ENCODE peak calls at places on chromosomes 5 and 9, in four cellular contexts. One of them, this sample, is unnamed.
A peak's percentile ranks its signal among the peaks of the same experiment; 100 is the strongest.

GRCh38 chr5:69129413-69129812 is 35.6 kb downstream of the SLC30A5 start:
- DNase-seq in HCT116: no peak
- DNase-seq in HepG2: no peak
- DNase-seq in K562: no peak
- DNase-seq in this sample: no peak

GRCh38 chr9:113219972-113220371 is 1.1 kb downstream of the FKBP15 start:
- DNase-seq in HepG2: no peak
- DNase-seq in K562: peak; percentile 21
- DNase-seq in HCT116: no peak
- DNase-seq in this sample: no peak

GRCh38 chr9:70553718-70554673 is 139.5 kb upstream of the KLF9 start:
- DNase-seq in HepG2: no peak
- DNase-seq in K562: no peak
- DNase-seq in HCT116: no peak
- DNase-seq in this sample: peak; percentile 39

GRCh38 chr9:16363073-16363781 is 507.2 kb downstream of the BNC2 start:
- DNase-seq in HepG2: no peak
- DNase-seq in K562: no peak
- DNase-seq in HCT116: no peak
- DNase-seq in this sample: no peak

GRCh38 chr5:124628721-124629596 is 117.5 kb downstream of the ZNF608 start:
- DNase-seq in HCT116: peak; percentile 89
- DNase-seq in HepG2: peak; percentile 84
- DNase-seq in K562: peak; percentile 94
- DNase-seq in this sample: peak; percentile 39

GRCh38 chr5:151487544-151487943 is 40.1 kb downstream of the SLC36A1 start:
- DNase-seq in K562: no peak
- DNase-seq in HCT116: no peak
- DNase-seq in HepG2: no peak
- DNase-seq in this sample: no peak

GRCh38 chr5:148979104-148979723 is 83.6 kb downstream of the SH3TC2 start:
- DNase-seq in HCT116: no peak
- DNase-seq in HepG2: no peak
- DNase-seq in K562: no peak
- DNase-seq in this sample: no peak

GRCh38 chr5:151829370-151829769 is 57.6 kb downstream of the G3BP1 start:
- DNase-seq in K562: no peak
- DNase-seq in HCT116: no peak
- DNase-seq in HepG2: no peak
- DNase-seq in this sample: no peak

GRCh38 chr9:72978724-72979123 is 25.9 kb upstream of the ALDH1A1 start:
- DNase-seq in K562: no peak
- DNase-seq in HepG2: no peak
- DNase-seq in HCT116: no peak
- DNase-seq in this sample: no peak

GRCh38 chr5:31410089-31410488 is 121.8 kb downstream of the DROSHA start:
- DNase-seq in HepG2: no peak
- DNase-seq in K562: no peak
- DNase-seq in HCT116: no peak
- DNase-seq in this sample: no peak

GRCh38 chr9:103804077-103804735 is 289.9 kb upstream of the SMC2 start:
- DNase-seq in K562: no peak
- DNase-seq in HCT116: no peak
- DNase-seq in HepG2: no peak
- DNase-seq in this sample: no peak

DNA sequence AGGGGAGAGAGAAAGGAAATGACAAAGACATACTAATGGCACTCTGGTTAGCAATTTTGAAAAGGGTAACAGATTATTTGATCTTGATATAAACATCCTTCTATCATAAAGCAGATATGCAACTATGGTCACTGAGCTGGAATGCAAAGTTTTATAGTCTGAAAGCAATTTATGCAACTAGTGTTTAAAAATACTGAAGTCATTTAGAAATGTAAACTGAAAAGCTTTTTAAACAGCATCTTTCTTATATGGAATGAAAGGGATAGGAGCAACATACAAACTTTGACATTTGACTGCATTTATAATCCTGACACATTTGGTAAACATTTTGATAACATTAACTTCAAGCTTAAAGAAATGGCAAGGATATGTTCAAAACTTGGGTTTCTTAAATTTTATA is 28.7 kb upstream of the ADAMTS19 start:
- DNase-seq in HCT116: no peak
- DNase-seq in HepG2: no peak
- DNase-seq in K562: no peak
- DNase-seq in this sample: no peak
- TF ChIP-seq POLR2AphosphoS5 in HCT116: no peak
- TF ChIP-seq POLR2AphosphoS5 in HepG2: no peak
- TF ChIP-seq POLR2AphosphoS5 in K562: no peak
- TF ChIP-seq POLR2AphosphoS5 in this sample: no peak

DNA sequence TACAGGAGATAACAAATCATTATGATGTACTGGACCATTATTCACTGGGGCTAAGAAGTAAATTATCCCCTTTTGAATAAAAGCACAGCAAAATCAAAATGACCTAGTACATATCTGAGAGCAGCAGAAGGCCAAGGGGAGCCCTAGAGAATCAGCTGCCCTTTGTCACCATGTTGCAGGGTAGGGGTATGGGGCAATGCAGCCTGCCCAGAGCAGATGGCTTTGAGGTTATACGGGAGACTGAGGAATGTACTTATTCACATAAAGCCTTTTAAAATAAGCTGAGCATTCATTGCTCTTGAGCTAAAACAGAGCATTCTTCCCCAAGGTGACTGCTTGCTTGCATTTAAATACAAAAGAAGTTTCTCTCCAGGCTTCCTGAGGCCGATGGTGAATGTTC is 2.6 kb upstream of the TNFAIP8 start:
- DNase-seq in K562: no peak
- DNase-seq in HepG2: no peak
- DNase-seq in HCT116: no peak
- DNase-seq in this sample: no peak
- H3K27ac ChIP-seq in K562: no peak overlapping the region
- H3K27ac ChIP-seq in HepG2: no peak overlapping the region
- H3K27ac ChIP-seq in HCT116: no peak overlapping the region
- H3K27ac ChIP-seq in this sample: no peak overlapping the region

DNA sequence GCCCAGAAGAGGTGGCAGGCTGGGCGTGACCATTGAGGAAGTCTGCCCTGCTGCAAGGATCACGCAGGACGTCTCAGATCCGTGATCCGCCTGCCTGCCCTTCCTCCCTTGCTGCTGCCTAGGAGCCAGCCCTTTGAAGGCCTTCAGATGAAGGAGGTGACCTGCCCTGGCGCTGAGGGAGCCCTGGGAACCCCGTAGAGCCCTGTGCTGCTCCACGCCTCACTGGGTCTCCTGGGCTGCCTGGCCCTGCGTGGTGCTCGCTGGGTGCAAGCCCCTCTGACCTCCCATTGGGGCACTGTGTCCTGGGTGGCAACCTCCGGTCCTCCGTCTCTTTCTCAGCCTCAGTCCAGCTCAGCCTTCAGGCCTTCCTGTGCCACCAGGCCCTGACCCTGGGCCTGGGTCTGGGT is 295.3 kb upstream of the IRX4 start:
- DNase-seq in K562: no peak
- DNase-seq in HCT116: no peak
- DNase-seq in HepG2: no peak
- DNase-seq in this sample: no peak
- TF ChIP-seq FOSL1 in K562: no peak
- TF ChIP-seq FOSL1 in HCT116: no peak
- TF ChIP-seq FOSL1 in HepG2: no peak
- TF ChIP-seq FOSL1 in this sample: no peak

GRCh38 chr5:42583322-42583721 is 160.1 kb downstream of the GHR start:
- DNase-seq in HepG2: peak; percentile 64
- DNase-seq in K562: peak; percentile 88
- DNase-seq in HCT116: peak; percentile 37
- DNase-seq in this sample: peak; percentile 54
- TF ChIP-seq POLR2AphosphoS5 in HepG2: no peak
- TF ChIP-seq POLR2AphosphoS5 in K562: no peak
- TF ChIP-seq POLR2AphosphoS5 in HCT116: no peak
- TF ChIP-seq POLR2AphosphoS5 in this sample: no peak

DNA sequence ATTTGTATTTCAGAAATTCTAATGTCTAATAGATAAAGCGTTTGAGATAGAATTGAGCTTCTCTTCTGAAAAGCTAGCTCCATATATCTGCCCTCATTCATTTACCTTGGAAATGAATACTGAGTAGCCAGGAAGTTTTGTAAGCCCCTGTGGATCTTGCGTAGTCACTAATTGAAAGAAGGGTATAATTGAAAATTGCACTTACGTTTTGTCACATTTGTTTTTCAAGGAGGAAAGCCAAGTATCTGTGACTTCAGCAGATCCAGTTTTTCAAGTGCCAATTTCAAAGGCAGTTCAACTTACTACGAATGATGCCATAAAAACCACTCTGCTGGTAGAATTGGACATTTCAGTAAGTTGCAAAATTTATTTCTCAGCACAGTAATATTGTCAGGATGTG is 14.0 kb downstream of the MTRR start:
- DNase-seq in K562: no peak
- DNase-seq in HCT116: no peak
- DNase-seq in HepG2: no peak
- DNase-seq in this sample: no peak
- H3K27ac ChIP-seq in K562: no peak overlapping the region
- H3K27ac ChIP-seq in HCT116: no peak overlapping the region
- H3K27ac ChIP-seq in HepG2: no peak overlapping the region
- H3K27ac ChIP-seq in this sample: no peak overlapping the region

GRCh38 chr9:127422133-127422782 is 1.9 kb upstream of the ZNF79 start:
- DNase-seq in HepG2: no peak
- DNase-seq in HCT116: no peak
- DNase-seq in K562: peak; percentile 86
- DNase-seq in this sample: no peak

GRCh38 chr9:127422787-127423186 is 1.4 kb upstream of the ZNF79 start:
- DNase-seq in HepG2: no peak
- DNase-seq in HCT116: no peak
- DNase-seq in K562: no peak
- DNase-seq in this sample: no peak

GRCh38 chr9:127423934-127424668 is at the start of gene ZNF79:
- DNase-seq in HepG2: peak; percentile 87
- DNase-seq in K562: peak; percentile 96
- DNase-seq in HCT116: peak; percentile 88
- DNase-seq in this sample: peak; percentile 82

GRCh38 chr9:127424669-127424986 is 446 bp downstream of the ZNF79 start:
- DNase-seq in K562: peak; percentile 50
- DNase-seq in HCT116: no peak
- DNase-seq in HepG2: no peak
- DNase-seq in this sample: no peak

GRCh38 chr9:127423591-127423933 is 620 bp upstream of the ZNF79 start:
- DNase-seq in HCT116: no peak
- DNase-seq in HepG2: no peak
- DNase-seq in K562: no peak
- DNase-seq in this sample: no peak
- TF ChIP-seq FOSL1 in HCT116: no peak
- TF ChIP-seq FOSL1 in HepG2: no peak
- TF ChIP-seq FOSL1 in K562: no peak
- TF ChIP-seq FOSL1 in this sample: no peak

GRCh38 chr9:96137666-96138429 is 164.1 kb downstream of the HSD17B3 start:
- DNase-seq in HepG2: no peak
- DNase-seq in K562: no peak
- DNase-seq in HCT116: no peak
- DNase-seq in this sample: no peak

GRCh38 chr9:96135071-96135825 is 166.7 kb downstream of the HSD17B3 start:
- DNase-seq in K562: no peak
- DNase-seq in HepG2: no peak
- DNase-seq in HCT116: no peak
- DNase-seq in this sample: no peak

GRCh38 chr9:96138616-96139015 is 163.4 kb downstream of the HSD17B3 start:
- DNase-seq in HCT116: no peak
- DNase-seq in K562: no peak
- DNase-seq in HepG2: no peak
- DNase-seq in this sample: no peak

GRCh38 chr9:96135904-96136303 is 166.1 kb downstream of the HSD17B3 start:
- DNase-seq in HCT116: no peak
- DNase-seq in HepG2: no peak
- DNase-seq in K562: no peak
- DNase-seq in this sample: no peak

DNA sequence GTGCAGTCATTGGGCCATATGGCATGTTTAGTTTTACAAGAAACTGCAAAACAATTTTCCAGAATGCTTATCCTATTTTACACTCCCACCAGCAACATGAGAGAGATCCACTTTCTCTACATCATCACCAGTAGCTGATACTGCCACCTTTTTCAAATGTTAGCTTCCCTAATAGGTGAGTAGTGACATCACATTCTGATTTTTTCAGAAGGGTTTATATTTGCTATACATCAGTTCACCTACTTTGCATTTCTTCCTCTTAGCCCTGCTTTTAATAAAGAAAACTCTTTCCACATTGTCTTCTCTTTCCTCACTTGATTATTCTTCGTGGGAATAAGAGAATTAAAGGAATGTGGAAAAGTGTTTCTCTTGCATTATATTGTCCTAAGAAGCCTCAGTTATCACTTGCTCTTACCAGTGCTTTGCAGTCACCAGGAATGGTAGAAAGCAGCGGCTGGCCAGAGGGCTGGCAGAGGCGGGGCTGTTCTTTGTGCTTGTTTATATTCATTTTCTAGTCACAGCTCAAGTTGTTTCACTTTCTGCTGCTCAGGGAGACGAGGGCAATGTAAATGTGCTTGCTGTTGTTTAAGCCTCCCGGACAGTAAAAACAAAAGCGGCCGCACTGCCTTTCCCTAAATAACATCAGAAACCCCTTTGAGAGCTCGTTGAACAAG is 164.8 kb downstream of the HSD17B3 start:
- DNase-seq in HCT116: no peak
- DNase-seq in K562: no peak
- DNase-seq in HepG2: no peak
- DNase-seq in this sample: no peak
- TF ChIP-seq POLR2AphosphoS5 in HCT116: no peak
- TF ChIP-seq POLR2AphosphoS5 in K562: no peak
- TF ChIP-seq POLR2AphosphoS5 in HepG2: no peak
- TF ChIP-seq POLR2AphosphoS5 in this sample: no peak

GRCh38 chr5:180799902-180800801 is 2.5 kb downstream of the MGAT1 start:
- DNase-seq in K562: no peak
- DNase-seq in HCT116: no peak
- DNase-seq in HepG2: no peak
- DNase-seq in this sample: no peak
- H3K27ac ChIP-seq in K562: no peak overlapping the region
- H3K27ac ChIP-seq in HCT116: no peak overlapping the region
- H3K27ac ChIP-seq in HepG2: no peak overlapping the region
- H3K27ac ChIP-seq in this sample: no peak overlapping the region

GRCh38 chr5:172496671-172497371 is 42.5 kb upstream of the SH3PXD2B start:
- DNase-seq in HCT116: no peak
- DNase-seq in HepG2: no peak
- DNase-seq in K562: no peak
- DNase-seq in this sample: peak; percentile 24
- TF ChIP-seq FOSL1 in HCT116: no peak
- TF ChIP-seq FOSL1 in HepG2: no peak
- TF ChIP-seq FOSL1 in K562: no peak
- TF ChIP-seq FOSL1 in this sample: no peak

GRCh38 chr9:125261501-125262216 is at the start of gene GAPVD1:
- DNase-seq in K562: peak; percentile 97
- DNase-seq in HCT116: peak; percentile 78
- DNase-seq in HepG2: peak; percentile 93
- DNase-seq in this sample: peak; percentile 94
- TF ChIP-seq POLR2AphosphoS5 in K562: peak; percentile 84
- TF ChIP-seq POLR2AphosphoS5 in HCT116: peak; percentile 83
- TF ChIP-seq POLR2AphosphoS5 in HepG2: peak; percentile 87
- TF ChIP-seq POLR2AphosphoS5 in this sample: peak; percentile 72